ENCODE peak calls at places on chromosomes 6 and 20, in ten cellular contexts. One of them, this sample, is unnamed.
A peak's percentile ranks its signal among the peaks of the same experiment; 100 is the strongest.

GRCh38 chr6:110748458-110748857 is 66.8 kb downstream of the CDK19 start:
- DNase-seq in endothelial cell: no peak
- DNase-seq in cardiac muscle cell: no peak
- DNase-seq in WTC11: no peak
- DNase-seq in BJ: no peak
- DNase-seq in fibroblast of mammary gland: peak; percentile 1
- DNase-seq in mesothelial cell of epicardium: no peak
- DNase-seq in HFF-Myc: no peak
- DNase-seq in B cell: no peak
- DNase-seq in fibroblast of the aortic adventitia: no peak
- DNase-seq in this sample: no peak

GRCh38 chr6:44102527-44102926 is 24.7 kb downstream of the MRPL14 start:
- DNase-seq in endothelial cell: no peak
- DNase-seq in cardiac muscle cell: no peak
- DNase-seq in WTC11: peak; percentile 45
- DNase-seq in BJ: no peak
- DNase-seq in fibroblast of mammary gland: no peak
- DNase-seq in mesothelial cell of epicardium: no peak
- DNase-seq in HFF-Myc: no peak
- DNase-seq in B cell: no peak
- DNase-seq in fibroblast of the aortic adventitia: no peak
- DNase-seq in this sample: no peak

GRCh38 chr6:46917002-46917401 is 4.7 kb downstream of the ADGRF5 start:
- DNase-seq in endothelial cell: no peak
- DNase-seq in cardiac muscle cell: no peak
- DNase-seq in WTC11: no peak
- DNase-seq in BJ: no peak
- DNase-seq in fibroblast of mammary gland: no peak
- DNase-seq in mesothelial cell of epicardium: no peak
- DNase-seq in HFF-Myc: no peak
- DNase-seq in B cell: no peak
- DNase-seq in fibroblast of the aortic adventitia: no peak
- DNase-seq in this sample: no peak

GRCh38 chr20:210809-211502 is 16.1 kb upstream of the DEFB129 start:
- DNase-seq in endothelial cell: no peak
- DNase-seq in cardiac muscle cell: no peak
- DNase-seq in WTC11: no peak
- DNase-seq in BJ: no peak
- DNase-seq in fibroblast of mammary gland: no peak
- DNase-seq in mesothelial cell of epicardium: no peak
- DNase-seq in HFF-Myc: no peak
- DNase-seq in B cell: no peak
- DNase-seq in fibroblast of the aortic adventitia: no peak
- DNase-seq in this sample: no peak

GRCh38 chr20:2656471-2657117 is 4.2 kb downstream of the NOP56 start:
- DNase-seq in endothelial cell: no peak
- DNase-seq in cardiac muscle cell: no peak
- DNase-seq in WTC11: no peak
- DNase-seq in BJ: no peak
- DNase-seq in fibroblast of mammary gland: no peak
- DNase-seq in mesothelial cell of epicardium: no peak
- DNase-seq in HFF-Myc: no peak
- DNase-seq in B cell: no peak
- DNase-seq in fibroblast of the aortic adventitia: no peak
- DNase-seq in this sample: no peak

GRCh38 chr20:44388466-44389023 is 33.0 kb downstream of the HNF4A start:
- DNase-seq in endothelial cell: peak; percentile 80
- DNase-seq in cardiac muscle cell: peak; percentile 69
- DNase-seq in WTC11: peak; percentile 95
- DNase-seq in BJ: no peak
- DNase-seq in fibroblast of mammary gland: peak; percentile 88
- DNase-seq in mesothelial cell of epicardium: peak; percentile 33
- DNase-seq in HFF-Myc: peak; percentile 61
- DNase-seq in B cell: peak; percentile 64
- DNase-seq in fibroblast of the aortic adventitia: peak; percentile 71
- DNase-seq in this sample: peak; percentile 47

GRCh38 chr6:15905488-15906392 is 223.1 kb upstream of the MYLIP start:
- DNase-seq in endothelial cell: no peak
- DNase-seq in cardiac muscle cell: peak; percentile 18
- DNase-seq in WTC11: no peak
- DNase-seq in BJ: no peak
- DNase-seq in fibroblast of mammary gland: no peak
- DNase-seq in mesothelial cell of epicardium: no peak
- DNase-seq in HFF-Myc: no peak
- DNase-seq in B cell: no peak
- DNase-seq in fibroblast of the aortic adventitia: no peak
- DNase-seq in this sample: no peak

GRCh38 chr20:22944936-22945335 is 90.2 kb upstream of the SSTR4 start:
- DNase-seq in endothelial cell: no peak
- DNase-seq in cardiac muscle cell: no peak
- DNase-seq in WTC11: no peak
- DNase-seq in BJ: no peak
- DNase-seq in fibroblast of mammary gland: no peak
- DNase-seq in mesothelial cell of epicardium: no peak
- DNase-seq in HFF-Myc: no peak
- DNase-seq in B cell: no peak
- DNase-seq in fibroblast of the aortic adventitia: no peak
- DNase-seq in this sample: no peak

GRCh38 chr20:14845199-14846160 is 508.1 kb upstream of the FLRT3 start:
- DNase-seq in endothelial cell: no peak
- DNase-seq in cardiac muscle cell: no peak
- DNase-seq in WTC11: no peak
- DNase-seq in BJ: no peak
- DNase-seq in fibroblast of mammary gland: no peak
- DNase-seq in mesothelial cell of epicardium: no peak
- DNase-seq in HFF-Myc: no peak
- DNase-seq in B cell: no peak
- DNase-seq in fibroblast of the aortic adventitia: no peak
- DNase-seq in this sample: no peak

GRCh38 chr6:113385020-113385431 is 472.1 kb upstream of the MARCKS start:
- DNase-seq in endothelial cell: no peak
- DNase-seq in cardiac muscle cell: no peak
- DNase-seq in WTC11: no peak
- DNase-seq in BJ: no peak
- DNase-seq in fibroblast of mammary gland: peak; percentile 42
- DNase-seq in mesothelial cell of epicardium: no peak
- DNase-seq in HFF-Myc: no peak
- DNase-seq in B cell: no peak
- DNase-seq in fibroblast of the aortic adventitia: peak; percentile 53
- DNase-seq in this sample: no peak

GRCh38 chr6:57173886-57174510 is 1.9 kb downstream of the BAG2 start:
- DNase-seq in endothelial cell: no peak
- DNase-seq in cardiac muscle cell: no peak
- DNase-seq in WTC11: no peak
- DNase-seq in BJ: peak; percentile 44
- DNase-seq in fibroblast of mammary gland: peak; percentile 87
- DNase-seq in mesothelial cell of epicardium: no peak
- DNase-seq in HFF-Myc: peak; percentile 67
- DNase-seq in B cell: no peak
- DNase-seq in fibroblast of the aortic adventitia: peak; percentile 87
- DNase-seq in this sample: no peak

GRCh38 chr6:57173056-57173885 is 1.1 kb downstream of the BAG2 start:
- DNase-seq in endothelial cell: no peak
- DNase-seq in cardiac muscle cell: peak; percentile 22
- DNase-seq in WTC11: no peak
- DNase-seq in BJ: no peak
- DNase-seq in fibroblast of mammary gland: no peak
- DNase-seq in mesothelial cell of epicardium: no peak
- DNase-seq in HFF-Myc: no peak
- DNase-seq in B cell: no peak
- DNase-seq in fibroblast of the aortic adventitia: peak; percentile 49
- DNase-seq in this sample: no peak

GRCh38 chr6:57174511-57174907 is 2.4 kb downstream of the BAG2 start:
- DNase-seq in endothelial cell: no peak
- DNase-seq in cardiac muscle cell: no peak
- DNase-seq in WTC11: no peak
- DNase-seq in BJ: no peak
- DNase-seq in fibroblast of mammary gland: no peak
- DNase-seq in mesothelial cell of epicardium: no peak
- DNase-seq in HFF-Myc: no peak
- DNase-seq in B cell: no peak
- DNase-seq in fibroblast of the aortic adventitia: peak; percentile 11
- DNase-seq in this sample: no peak

GRCh38 chr6:57177545-57178225 is 5.6 kb downstream of the BAG2 start:
- DNase-seq in endothelial cell: no peak
- DNase-seq in cardiac muscle cell: peak; percentile 11
- DNase-seq in WTC11: no peak
- DNase-seq in BJ: no peak
- DNase-seq in fibroblast of mammary gland: peak; percentile 64
- DNase-seq in mesothelial cell of epicardium: no peak
- DNase-seq in HFF-Myc: no peak
- DNase-seq in B cell: no peak
- DNase-seq in fibroblast of the aortic adventitia: peak; percentile 84
- DNase-seq in this sample: no peak

DNA sequence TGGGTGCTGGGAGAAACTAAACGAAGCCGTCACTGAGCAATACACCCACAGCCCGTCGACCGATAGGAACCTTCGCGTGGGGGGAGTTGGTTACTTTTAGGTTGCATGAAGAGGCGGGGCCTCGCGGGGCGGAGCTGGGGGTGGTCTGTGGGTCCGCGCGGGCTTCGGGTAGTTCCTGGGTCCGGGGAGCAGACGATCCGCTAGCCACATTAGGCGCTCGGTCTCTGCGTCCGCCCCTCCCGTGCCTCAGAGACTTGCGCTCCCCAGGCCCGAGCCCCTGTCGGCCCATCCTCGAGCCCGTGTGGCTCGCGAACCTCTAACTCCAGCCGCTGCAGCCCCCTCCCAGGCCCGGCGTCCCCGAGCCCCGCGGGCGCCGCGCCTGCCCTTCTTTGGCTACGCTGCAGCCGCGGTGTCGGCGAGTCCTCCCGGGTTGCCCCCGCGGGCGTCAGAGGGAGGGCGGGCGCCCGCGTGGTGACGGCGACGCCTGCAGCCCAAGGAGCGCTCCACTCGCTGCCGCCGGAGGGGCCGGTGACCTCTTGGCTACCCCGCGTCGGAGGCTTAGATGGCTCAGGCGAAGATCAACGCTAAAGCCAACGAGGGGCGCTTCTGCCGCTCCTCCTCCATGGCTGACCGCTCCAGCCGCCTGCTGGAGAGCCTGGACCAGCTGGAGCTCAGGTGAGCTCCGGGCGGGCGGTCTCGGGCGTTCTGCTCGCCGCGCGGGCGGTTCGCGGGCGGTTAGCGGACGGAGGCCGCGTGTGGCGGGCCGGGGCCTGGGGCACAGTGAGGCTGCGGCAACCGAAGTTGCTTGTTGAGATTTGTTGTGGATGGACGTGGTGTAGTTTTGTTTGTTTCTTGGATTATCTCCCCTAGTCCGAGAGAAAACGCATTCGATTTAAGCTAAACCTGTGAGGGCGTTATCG is at the start of gene BAG2:
- DNase-seq in endothelial cell: peak; percentile 77
- DNase-seq in cardiac muscle cell: peak; percentile 95
- DNase-seq in WTC11: peak; percentile 88
- DNase-seq in BJ: peak; percentile 37
- DNase-seq in fibroblast of mammary gland: peak; percentile 89
- DNase-seq in mesothelial cell of epicardium: peak; percentile 46
- DNase-seq in HFF-Myc: peak; percentile 56
- DNase-seq in B cell: peak; percentile 94
- DNase-seq in fibroblast of the aortic adventitia: peak; percentile 87
- DNase-seq in this sample: peak; percentile 31
- TF ChIP-seq CTCF in endothelial cell: peak; percentile 10
- TF ChIP-seq CTCF in cardiac muscle cell: peak; percentile 13
- TF ChIP-seq CTCF in WTC11: no peak
- TF ChIP-seq CTCF in BJ: no peak
- TF ChIP-seq CTCF in fibroblast of mammary gland: no peak
- TF ChIP-seq CTCF in mesothelial cell of epicardium: peak; percentile 17
- TF ChIP-seq CTCF in HFF-Myc: no peak
- TF ChIP-seq CTCF in B cell: no peak
- TF ChIP-seq CTCF in fibroblast of the aortic adventitia: peak; percentile 17
- TF ChIP-seq CTCF in this sample: no peak

DNA sequence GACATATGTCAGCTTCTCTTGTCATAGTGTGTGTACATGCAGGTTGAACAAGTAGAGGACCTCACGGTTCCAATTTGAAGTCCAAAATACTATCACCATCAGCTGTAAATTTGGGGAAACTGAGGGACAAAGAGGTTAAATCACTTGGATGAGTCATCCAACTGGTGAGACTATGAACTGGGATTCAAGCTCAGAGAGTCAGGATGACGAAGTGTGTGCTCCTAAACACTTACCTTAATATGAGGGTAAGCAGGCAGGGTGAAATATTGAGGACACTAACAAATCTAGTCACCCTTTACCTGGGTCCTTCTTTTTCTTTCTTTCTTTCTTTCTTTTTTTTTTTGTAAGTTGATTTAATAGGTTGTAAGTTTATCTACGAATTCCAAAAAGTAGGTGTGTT is 198.3 kb downstream of the KCNQ5 start:
- DNase-seq in endothelial cell: no peak
- DNase-seq in cardiac muscle cell: no peak
- DNase-seq in WTC11: no peak
- DNase-seq in BJ: no peak
- DNase-seq in fibroblast of mammary gland: no peak
- DNase-seq in mesothelial cell of epicardium: no peak
- DNase-seq in HFF-Myc: no peak
- DNase-seq in B cell: no peak
- DNase-seq in fibroblast of the aortic adventitia: no peak
- DNase-seq in this sample: no peak
- TF ChIP-seq CTCF in endothelial cell: no peak
- TF ChIP-seq CTCF in cardiac muscle cell: no peak
- TF ChIP-seq CTCF in WTC11: no peak
- TF ChIP-seq CTCF in BJ: no peak
- TF ChIP-seq CTCF in fibroblast of mammary gland: no peak
- TF ChIP-seq CTCF in mesothelial cell of epicardium: no peak
- TF ChIP-seq CTCF in HFF-Myc: no peak
- TF ChIP-seq CTCF in B cell: no peak
- TF ChIP-seq CTCF in fibroblast of the aortic adventitia: no peak
- TF ChIP-seq CTCF in this sample: no peak

GRCh38 chr20:62924567-62925419 is 1.5 kb downstream of the DIDO1 start:
- DNase-seq in endothelial cell: no peak
- DNase-seq in cardiac muscle cell: no peak
- DNase-seq in WTC11: no peak
- DNase-seq in BJ: no peak
- DNase-seq in fibroblast of mammary gland: peak; percentile 47
- DNase-seq in mesothelial cell of epicardium: no peak
- DNase-seq in HFF-Myc: no peak
- DNase-seq in B cell: no peak
- DNase-seq in fibroblast of the aortic adventitia: peak; percentile 63
- DNase-seq in this sample: no peak
- TF ChIP-seq CTCF in endothelial cell: no peak
- TF ChIP-seq CTCF in cardiac muscle cell: no peak
- TF ChIP-seq CTCF in WTC11: no peak
- TF ChIP-seq CTCF in BJ: no peak
- TF ChIP-seq CTCF in fibroblast of mammary gland: no peak
- TF ChIP-seq CTCF in mesothelial cell of epicardium: no peak
- TF ChIP-seq CTCF in HFF-Myc: no peak
- TF ChIP-seq CTCF in B cell: no peak
- TF ChIP-seq CTCF in fibroblast of the aortic adventitia: no peak
- TF ChIP-seq CTCF in this sample: no peak

DNA sequence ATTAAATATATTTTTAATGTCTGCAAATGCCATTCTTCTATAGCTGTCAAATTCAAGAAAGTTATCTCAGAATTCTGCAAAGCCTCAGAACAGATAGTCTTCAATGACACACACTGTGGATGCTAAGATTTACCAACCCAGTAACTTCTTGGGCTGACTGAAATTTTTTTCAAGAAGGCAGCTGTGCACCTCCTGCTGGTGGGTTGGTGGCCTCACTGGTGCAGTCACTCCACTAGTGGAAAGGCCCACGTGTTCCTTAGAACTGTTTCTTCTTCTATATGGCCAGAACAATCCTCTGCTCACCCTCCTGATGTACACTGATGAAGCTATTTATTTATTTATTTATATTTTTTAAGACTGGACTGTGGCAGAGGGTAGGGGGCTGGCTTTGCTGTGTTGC is 28.1 kb upstream of the MTCL3 start:
- DNase-seq in endothelial cell: peak; percentile 37
- DNase-seq in cardiac muscle cell: peak; percentile 14
- DNase-seq in WTC11: peak; percentile 44
- DNase-seq in BJ: no peak
- DNase-seq in fibroblast of mammary gland: peak; percentile 18
- DNase-seq in mesothelial cell of epicardium: no peak
- DNase-seq in HFF-Myc: no peak
- DNase-seq in B cell: no peak
- DNase-seq in fibroblast of the aortic adventitia: no peak
- DNase-seq in this sample: no peak
- TF ChIP-seq CTCF in endothelial cell: peak; percentile 36
- TF ChIP-seq CTCF in cardiac muscle cell: peak; percentile 45
- TF ChIP-seq CTCF in WTC11: peak; percentile 31
- TF ChIP-seq CTCF in BJ: peak; percentile 37
- TF ChIP-seq CTCF in fibroblast of mammary gland: peak; percentile 37
- TF ChIP-seq CTCF in mesothelial cell of epicardium: no peak
- TF ChIP-seq CTCF in HFF-Myc: peak; percentile 36
- TF ChIP-seq CTCF in B cell: peak; percentile 30
- TF ChIP-seq CTCF in fibroblast of the aortic adventitia: peak; percentile 23
- TF ChIP-seq CTCF in this sample: peak; percentile 13

This sample was measured in D721Med.